ENCODE peak calls at places on chromosomes 11 and 22, in nine cellular contexts. U, O, I, B, F, J, C, H and S are unnamed samples. For H4K20me1, the result is how much of the 10 kb centered on the place peaks cover.

GRCh38 chr11:30172158-30172557 is 58.7 kb upstream of the FSHB start:
- DNase-seq in U (no peak), O (no peak), I (no peak), B (no peak), F (no peak), J (no peak), C (no peak), H (no peak), S (no peak)

GRCh38 chr11:69948256-69949141 is 129.3 kb upstream of the FGF3 start:
- DNase-seq in U (peak), O (peak), I (peak), B (peak), F (no peak), J (peak), C (peak), H (peak), S (peak)

GRCh38 chr11:43576834-43577521 is 103.6 kb upstream of the HSD17B12 start:
- DNase-seq in U (peak), O (no peak), I (no peak), B (peak), F (no peak), J (peak), C (peak), H (peak), S (peak)

GRCh38 chr11:68002943-68003845 is 703 bp downstream of the UNC93B1 start:
- DNase-seq in U (no peak), O (peak), I (no peak), B (peak), F (no peak), J (peak), C (no peak), H (no peak), S (peak)

GRCh38 chr11:33936745-33937612 is 45.1 kb upstream of the LMO2 start:
- DNase-seq in U (peak), O (peak), I (no peak), B (no peak), F (no peak), J (no peak), C (no peak), H (peak), S (no peak)

GRCh38 chr11:93221539-93221938 is 23.7 kb upstream of the SLC36A4 start:
- DNase-seq in U (no peak), O (no peak), I (no peak), B (no peak), F (no peak), J (no peak), C (no peak), H (no peak), S (no peak)

GRCh38 chr11:47408598-47409439 is 429 bp downstream of the SLC39A13 start:
- DNase-seq in U (peak), O (peak), I (peak), B (peak), F (no peak), J (peak), C (no peak), H (peak), S (peak)

GRCh38 chr11:61635787-61636186 is 44.4 kb upstream of the DAGLA start:
- DNase-seq in U (no peak), O (no peak), I (no peak), B (no peak), F (no peak), J (no peak), C (no peak), H (no peak), S (no peak)

GRCh38 chr11:61880050-61880449 is 11.3 kb downstream of the FADS3 start:
- DNase-seq in U (no peak), O (no peak), I (no peak), B (no peak), F (no peak), J (no peak), C (no peak), H (no peak), S (no peak)

GRCh38 chr11:11253487-11253886 is 99.6 kb downstream of the CSNK2A3 start:
- DNase-seq in U (no peak), O (no peak), I (no peak), B (no peak), F (no peak), J (no peak), C (no peak), H (no peak), S (no peak)

GRCh38 chr11:110289472-110289871 is 6.9 kb downstream of the RDX start:
- DNase-seq in U (peak), O (no peak), I (no peak), B (no peak), F (no peak), J (no peak), C (no peak), H (no peak), S (no peak)

GRCh38 chr11:44507491-44507890 is 58.0 kb upstream of the CD82 start:
- DNase-seq in U (no peak), O (no peak), I (no peak), B (no peak), F (no peak), J (no peak), C (no peak), H (no peak), S (no peak)

GRCh38 chr11:107791343-107792048 is 67.1 kb downstream of the SLC35F2 start:
- DNase-seq in U (no peak), O (no peak), I (no peak), B (no peak), F (no peak), J (no peak), C (no peak), H (no peak), S (no peak)

GRCh38 chr22:22463855-22464540 is 44.5 kb downstream of the ZNF280B start:
- DNase-seq in U (peak), O (peak), I (no peak), B (peak), F (no peak), J (peak), C (peak), H (peak), S (peak)

GRCh38 chr11:69312418-69313399 is 18.8 kb downstream of the MYEOV start:
- DNase-seq in U (peak), O (no peak), I (no peak), B (no peak), F (no peak), J (no peak), C (no peak), H (no peak), S (no peak)

GRCh38 chr11:68828155-68828931 is 13.4 kb downstream of the CPT1A start:
- DNase-seq in U (no peak), O (no peak), I (no peak), B (no peak), F (no peak), J (no peak), C (no peak), H (no peak), S (no peak)

GRCh38 chr11:41286751-41287150 is 172.7 kb downstream of the LRRC4C start:
- DNase-seq in U (peak), O (no peak), I (no peak), B (no peak), F (no peak), J (no peak), C (no peak), H (no peak), S (no peak)

GRCh38 chr11:108122166-108122628 is 830 bp downstream of the ACAT1 start:
- DNase-seq in U (peak), O (no peak), I (no peak), B (peak), F (no peak), J (peak), C (no peak), H (no peak), S (peak)

GRCh38 chr11:112628676-112629075 is 332.5 kb upstream of the NCAM1 start:
- DNase-seq in U (peak), O (no peak), I (no peak), B (no peak), F (no peak), J (no peak), C (no peak), H (no peak), S (no peak)

GRCh38 chr22:44523981-44524759 is 26.1 kb upstream of the RTL6 start:
- DNase-seq in U (peak), O (no peak), I (no peak), B (no peak), F (no peak), J (no peak), C (no peak), H (peak), S (no peak)

GRCh38 chr11:45651841-45652745 is 13.3 kb downstream of the CHST1 start:
- DNase-seq in U (no peak), O (no peak), I (no peak), B (no peak), F (no peak), J (peak), C (no peak), H (no peak), S (no peak)

GRCh38 chr11:132621976-132622375 is 910.3 kb downstream of the OPCML start:
- DNase-seq in U (peak), O (no peak), I (no peak), B (no peak), F (no peak), J (no peak), C (no peak), H (no peak), S (no peak)

GRCh38 chr22:49298834-49299750 is 528.6 kb downstream of the BRD1 start:
- DNase-seq in U (no peak), O (no peak), I (no peak), B (no peak), F (no peak), J (no peak), C (no peak), H (no peak), S (no peak)

GRCh38 chr22:19868773-19869471 is 14.2 kb upstream of the GNB1L start:
- DNase-seq in U (no peak), O (peak), I (no peak), B (no peak), F (no peak), J (no peak), C (no peak), H (no peak), S (no peak)

GRCh38 chr11:92977401-92977800 is 8.0 kb downstream of the MTNR1B start:
- DNase-seq in U (no peak), O (no peak), I (no peak), B (no peak), F (no peak), J (no peak), C (no peak), H (no peak), S (no peak)

GRCh38 chr11:119415966-119416365 is 7.0 kb downstream of the THY1 start:
- DNase-seq in U (no peak), O (no peak), I (no peak), B (no peak), F (no peak), J (no peak), C (no peak), H (no peak), S (no peak)

GRCh38 chr11:124760205-124760652 is 1.9 kb downstream of the ESAM start:
- DNase-seq in U (no peak), O (no peak), I (no peak), B (no peak), F (no peak), J (peak), C (no peak), H (no peak), S (no peak)

GRCh38 chr22:17267661-17268330 is 48.6 kb upstream of the ADA2 start:
- DNase-seq in U (no peak), O (no peak), I (no peak), B (peak), F (no peak), J (no peak), C (no peak), H (no peak), S (no peak)

GRCh38 chr22:17264321-17265052 is 45.3 kb upstream of the ADA2 start:
- DNase-seq in U (peak), O (no peak), I (no peak), B (peak), F (no peak), J (peak), C (no peak), H (peak), S (no peak)

GRCh38 chr22:17266261-17266971 is 47.2 kb upstream of the ADA2 start:
- DNase-seq in U (no peak), O (no peak), I (no peak), B (peak), F (no peak), J (peak), C (no peak), H (no peak), S (no peak)

GRCh38 chr22:17262976-17263375 is 43.7 kb upstream of the ADA2 start:
- DNase-seq in U (no peak), O (no peak), I (no peak), B (no peak), F (no peak), J (no peak), C (no peak), H (no peak), S (no peak)

GRCh38 chr22:17265649-17266248 is 46.5 kb upstream of the ADA2 start:
- DNase-seq in U (no peak), O (no peak), I (no peak), B (no peak), F (no peak), J (no peak), C (no peak), H (no peak), S (no peak)
- H4K20me1 ChIP-seq in U (under half), O (under half), I (under half), B (under half), F (under half), J (under half), C (under half), H (under half), S (under half)

GRCh38 chr11:64230209-64230984 is at the start of gene DNAJC4:
- DNase-seq in U (peak), O (peak), I (peak), B (peak), F (no peak), J (peak), C (peak), H (peak), S (peak)

GRCh38 chr11:64232182-64233018 is 2.0 kb upstream of the VEGFB start:
- DNase-seq in U (no peak), O (no peak), I (no peak), B (no peak), F (no peak), J (no peak), C (no peak), H (no peak), S (no peak)

GRCh38 chr11:64229959-64230208 is 464 bp upstream of the DNAJC4 start:
- DNase-seq in U (no peak), O (no peak), I (no peak), B (no peak), F (no peak), J (no peak), C (no peak), H (no peak), S (no peak)

GRCh38 chr11:64231536-64231935 is 1.2 kb downstream of the DNAJC4 start:
- DNase-seq in U (no peak), O (no peak), I (no peak), B (no peak), F (no peak), J (no peak), C (no peak), H (no peak), S (no peak)

DNA sequence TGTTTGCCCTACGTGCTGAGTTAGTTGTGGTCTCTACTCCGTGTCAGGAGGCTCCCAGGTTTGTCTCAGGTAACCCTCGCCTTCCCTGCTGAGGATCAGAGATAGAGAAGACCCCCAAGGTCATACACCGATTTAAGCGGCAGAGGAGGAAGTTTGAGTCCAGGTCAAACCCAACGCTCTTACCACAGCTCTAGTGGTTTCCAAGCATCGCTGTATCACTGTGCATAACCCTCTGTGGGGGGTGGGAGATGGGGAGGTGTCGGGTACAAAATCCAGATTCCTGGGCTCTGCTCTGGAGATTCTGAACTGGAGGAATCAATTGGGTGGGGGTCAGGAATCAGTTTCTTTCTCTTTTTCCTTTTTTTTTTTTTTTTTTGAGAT is 627 bp downstream of the DNAJC4 start:
- DNase-seq in U (no peak), O (no peak), I (no peak), B (no peak), F (no peak), J (no peak), C (no peak), H (no peak), S (no peak)
- H4K20me1 ChIP-seq in U (under half), O (under half), I (under half), B (under half), F (under half), J (under half), C (under half), H (under half), S (under half)

DNA sequence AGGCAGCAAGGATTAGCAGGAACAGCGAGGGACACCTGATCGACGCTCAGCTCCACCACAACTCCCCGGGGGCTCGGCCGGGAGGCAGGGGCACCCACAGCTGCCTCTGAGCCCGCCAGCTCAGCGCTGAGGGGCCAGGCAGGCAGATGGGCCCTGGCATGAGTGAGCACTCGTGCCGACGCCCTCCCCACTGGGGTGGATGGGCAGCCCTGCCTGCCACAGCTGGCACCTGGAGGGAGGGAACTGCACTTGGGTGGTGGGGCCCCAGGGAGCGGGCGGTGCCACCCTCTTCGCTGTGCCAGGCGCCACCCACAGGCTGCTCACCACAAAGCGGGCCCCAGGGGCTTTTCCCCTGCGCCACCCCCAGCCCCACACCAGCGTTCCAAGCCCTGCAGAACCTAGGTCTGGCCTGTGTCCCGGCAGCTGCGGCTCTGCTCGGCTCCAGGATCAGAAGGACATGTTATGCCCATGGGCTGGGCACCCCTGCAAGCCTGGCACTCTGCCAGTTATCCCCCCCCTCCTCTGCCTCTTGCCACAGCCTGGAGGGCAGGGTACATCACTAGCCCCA is 28.8 kb downstream of the WNT7B start:
- DNase-seq in U (no peak), O (no peak), I (no peak), B (no peak), F (no peak), J (no peak), C (no peak), H (no peak), S (no peak)
- H4K20me1 ChIP-seq in U (under half), O (under half), I (half or more), B (under half), F (under half), J (under half), C (under half), H (under half), S (under half)

GRCh38 chr11:794766-795637 is 3.1 kb downstream of the SLC25A22 start:
- DNase-seq in U (no peak), O (no peak), I (no peak), B (no peak), F (no peak), J (no peak), C (no peak), H (no peak), S (no peak)

GRCh38 chr11:797300-798092 is 585 bp downstream of the SLC25A22 start:
- DNase-seq in U (peak), O (peak), I (peak), B (peak), F (no peak), J (peak), C (no peak), H (peak), S (peak)

GRCh38 chr11:795638-796564 is 2.2 kb downstream of the SLC25A22 start:
- DNase-seq in U (peak), O (peak), I (peak), B (peak), F (no peak), J (no peak), C (no peak), H (peak), S (peak)

GRCh38 chr11:798093-798713 is at the start of gene SLC25A22:
- DNase-seq in U (peak), O (peak), I (peak), B (peak), F (no peak), J (peak), C (no peak), H (peak), S (peak)

GRCh38 chr11:796565-797299 is 1.3 kb downstream of the SLC25A22 start:
- DNase-seq in U (no peak), O (no peak), I (peak), B (no peak), F (no peak), J (no peak), C (no peak), H (no peak), S (no peak)
- H4K20me1 ChIP-seq in U (under half), O (under half), I (under half), B (under half), F (under half), J (under half), C (under half), H (under half), S (under half)

DNA sequence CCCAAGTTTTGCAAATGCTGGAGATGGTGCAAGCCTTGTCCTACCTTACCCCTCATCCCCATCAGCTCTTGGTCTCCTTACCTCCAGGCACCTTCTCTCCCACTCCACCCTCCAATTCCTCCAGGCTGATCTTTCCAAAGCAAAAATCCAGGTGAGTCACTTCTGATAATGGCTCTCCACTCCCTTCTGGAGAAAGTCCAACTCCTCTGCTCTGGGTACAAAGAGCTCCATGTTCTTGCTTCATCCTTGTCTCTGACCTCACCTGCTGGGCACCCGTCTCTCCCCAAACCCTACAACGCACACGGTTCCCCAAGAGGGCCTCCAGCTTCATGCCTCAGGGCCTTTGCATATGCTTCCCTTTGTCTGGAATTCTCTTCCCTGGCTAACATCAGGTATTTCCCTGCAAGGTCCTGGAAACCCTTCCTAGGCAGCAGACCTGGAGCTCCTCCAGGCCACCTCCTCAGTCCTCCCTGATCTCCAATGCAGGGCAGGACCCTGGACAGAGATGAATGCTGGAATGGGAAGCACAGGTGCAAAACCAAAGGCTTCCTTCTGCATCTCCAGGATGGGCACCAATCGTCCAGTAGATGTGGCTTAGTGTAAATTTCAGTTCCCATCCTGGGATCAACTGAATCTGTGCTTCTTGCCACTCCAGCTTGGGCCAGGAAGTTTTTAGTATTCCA is 22.7 kb downstream of the IFT27 start:
- DNase-seq in U (no peak), O (peak), I (peak), B (no peak), F (no peak), J (no peak), C (no peak), H (no peak), S (peak)
- H4K20me1 ChIP-seq in U (under half), O (under half), I (under half), B (under half), F (under half), J (under half), C (under half), H (under half), S (under half)

GRCh38 chr11:2277933-2278523 is 7.6 kb upstream of the ASCL2 start:
- DNase-seq in U (no peak), O (no peak), I (no peak), B (peak), F (no peak), J (no peak), C (no peak), H (no peak), S (no peak)
- H4K20me1 ChIP-seq in U (under half), O (under half), I (under half), B (under half), F (under half), J (under half), C (under half), H (under half), S (under half)